ENCODE peak calls at places on chromosomes 2 and 18, in nine cellular contexts. One of them, this sample, is unnamed.
A peak's percentile ranks its signal among the peaks of the same experiment; 100 is the strongest.

GRCh38 chr18:48313803-48314202 is 95.4 kb downstream of the ZBTB7C start:
- DNase-seq in pons: no peak
- DNase-seq in NCI-H2171 treated with DMSO at 0.1 percent for 48 hours: no peak
- DNase-seq in T-helper 2 cell: no peak
- DNase-seq in stimulated activated CD8-positive, alpha-beta memory T cell treated with anti-CD3 and anti-CD28 coated beads, Interleukin-12 subunit alpha, Interleukin-12 subunit beta, amount 100 ng/mL, for 1 hour: no peak
- DNase-seq in AG09319: no peak
- DNase-seq in trophoblast cell: no peak
- DNase-seq in Panc1: no peak
- DNase-seq in stimulated activated naive CD8-positive, alpha-beta T cell treated with anti-CD3 and anti-CD28 coated beads, Interleukin-15, Interleukin-2, amounts not matched to agents 100 U/mL and 50 U/mL, for 24 hours: no peak
- DNase-seq in this sample: no peak

GRCh38 chr2:42110287-42110973 is 58.7 kb upstream of the EML4 start:
- DNase-seq in pons: no peak
- DNase-seq in NCI-H2171 treated with DMSO at 0.1 percent for 48 hours: no peak
- DNase-seq in T-helper 2 cell: no peak
- DNase-seq in stimulated activated CD8-positive, alpha-beta memory T cell treated with anti-CD3 and anti-CD28 coated beads, Interleukin-12 subunit alpha, Interleukin-12 subunit beta, amount 100 ng/mL, for 1 hour: no peak
- DNase-seq in AG09319: no peak
- DNase-seq in trophoblast cell: no peak
- DNase-seq in Panc1: no peak
- DNase-seq in stimulated activated naive CD8-positive, alpha-beta T cell treated with anti-CD3 and anti-CD28 coated beads, Interleukin-15, Interleukin-2, amounts not matched to agents 100 U/mL and 50 U/mL, for 24 hours: no peak
- DNase-seq in this sample: no peak

GRCh38 chr18:66328280-66328947 is 275.5 kb downstream of the CDH19 start:
- DNase-seq in pons: no peak
- DNase-seq in NCI-H2171 treated with DMSO at 0.1 percent for 48 hours: no peak
- DNase-seq in T-helper 2 cell: no peak
- DNase-seq in stimulated activated CD8-positive, alpha-beta memory T cell treated with anti-CD3 and anti-CD28 coated beads, Interleukin-12 subunit alpha, Interleukin-12 subunit beta, amount 100 ng/mL, for 1 hour: no peak
- DNase-seq in AG09319: no peak
- DNase-seq in trophoblast cell: no peak
- DNase-seq in Panc1: no peak
- DNase-seq in stimulated activated naive CD8-positive, alpha-beta T cell treated with anti-CD3 and anti-CD28 coated beads, Interleukin-15, Interleukin-2, amounts not matched to agents 100 U/mL and 50 U/mL, for 24 hours: no peak
- DNase-seq in this sample: no peak

GRCh38 chr2:176565641-176566323 is 296.5 kb downstream of the MTX2 start:
- DNase-seq in pons: no peak
- DNase-seq in NCI-H2171 treated with DMSO at 0.1 percent for 48 hours: no peak
- DNase-seq in T-helper 2 cell: no peak
- DNase-seq in stimulated activated CD8-positive, alpha-beta memory T cell treated with anti-CD3 and anti-CD28 coated beads, Interleukin-12 subunit alpha, Interleukin-12 subunit beta, amount 100 ng/mL, for 1 hour: no peak
- DNase-seq in AG09319: no peak
- DNase-seq in trophoblast cell: no peak
- DNase-seq in Panc1: no peak
- DNase-seq in stimulated activated naive CD8-positive, alpha-beta T cell treated with anti-CD3 and anti-CD28 coated beads, Interleukin-15, Interleukin-2, amounts not matched to agents 100 U/mL and 50 U/mL, for 24 hours: no peak
- DNase-seq in this sample: no peak

GRCh38 chr18:79275461-79275860 is 120.3 kb upstream of the NFATC1 start:
- DNase-seq in pons: no peak
- DNase-seq in NCI-H2171 treated with DMSO at 0.1 percent for 48 hours: no peak
- DNase-seq in T-helper 2 cell: no peak
- DNase-seq in stimulated activated CD8-positive, alpha-beta memory T cell treated with anti-CD3 and anti-CD28 coated beads, Interleukin-12 subunit alpha, Interleukin-12 subunit beta, amount 100 ng/mL, for 1 hour: no peak
- DNase-seq in AG09319: no peak
- DNase-seq in trophoblast cell: no peak
- DNase-seq in Panc1: no peak
- DNase-seq in stimulated activated naive CD8-positive, alpha-beta T cell treated with anti-CD3 and anti-CD28 coated beads, Interleukin-15, Interleukin-2, amounts not matched to agents 100 U/mL and 50 U/mL, for 24 hours: no peak
- DNase-seq in this sample: no peak

GRCh38 chr2:12352891-12353290 is 363.8 kb upstream of the TRIB2 start:
- DNase-seq in pons: no peak
- DNase-seq in NCI-H2171 treated with DMSO at 0.1 percent for 48 hours: peak; percentile 40
- DNase-seq in T-helper 2 cell: no peak
- DNase-seq in stimulated activated CD8-positive, alpha-beta memory T cell treated with anti-CD3 and anti-CD28 coated beads, Interleukin-12 subunit alpha, Interleukin-12 subunit beta, amount 100 ng/mL, for 1 hour: no peak
- DNase-seq in AG09319: no peak
- DNase-seq in trophoblast cell: no peak
- DNase-seq in Panc1: no peak
- DNase-seq in stimulated activated naive CD8-positive, alpha-beta T cell treated with anti-CD3 and anti-CD28 coated beads, Interleukin-15, Interleukin-2, amounts not matched to agents 100 U/mL and 50 U/mL, for 24 hours: no peak
- DNase-seq in this sample: no peak

GRCh38 chr2:168490916-168491605 is 35.0 kb downstream of the CERS6 start:
- DNase-seq in pons: no peak
- DNase-seq in NCI-H2171 treated with DMSO at 0.1 percent for 48 hours: no peak
- DNase-seq in T-helper 2 cell: no peak
- DNase-seq in stimulated activated CD8-positive, alpha-beta memory T cell treated with anti-CD3 and anti-CD28 coated beads, Interleukin-12 subunit alpha, Interleukin-12 subunit beta, amount 100 ng/mL, for 1 hour: no peak
- DNase-seq in AG09319: no peak
- DNase-seq in trophoblast cell: no peak
- DNase-seq in Panc1: no peak
- DNase-seq in stimulated activated naive CD8-positive, alpha-beta T cell treated with anti-CD3 and anti-CD28 coated beads, Interleukin-15, Interleukin-2, amounts not matched to agents 100 U/mL and 50 U/mL, for 24 hours: peak; percentile 30
- DNase-seq in this sample: no peak

GRCh38 chr2:124804014-124804940 is 779.2 kb downstream of the CNTNAP5 start:
- DNase-seq in pons: peak; percentile 71
- DNase-seq in NCI-H2171 treated with DMSO at 0.1 percent for 48 hours: peak; percentile 48
- DNase-seq in T-helper 2 cell: no peak
- DNase-seq in stimulated activated CD8-positive, alpha-beta memory T cell treated with anti-CD3 and anti-CD28 coated beads, Interleukin-12 subunit alpha, Interleukin-12 subunit beta, amount 100 ng/mL, for 1 hour: no peak
- DNase-seq in AG09319: no peak
- DNase-seq in trophoblast cell: no peak
- DNase-seq in Panc1: peak; percentile 27
- DNase-seq in stimulated activated naive CD8-positive, alpha-beta T cell treated with anti-CD3 and anti-CD28 coated beads, Interleukin-15, Interleukin-2, amounts not matched to agents 100 U/mL and 50 U/mL, for 24 hours: no peak
- DNase-seq in this sample: no peak

GRCh38 chr2:131105950-131106801 is 1.0 kb downstream of the PLEKHB2 start:
- DNase-seq in pons: peak; percentile 57
- DNase-seq in NCI-H2171 treated with DMSO at 0.1 percent for 48 hours: no peak
- DNase-seq in T-helper 2 cell: peak; percentile 4
- DNase-seq in stimulated activated CD8-positive, alpha-beta memory T cell treated with anti-CD3 and anti-CD28 coated beads, Interleukin-12 subunit alpha, Interleukin-12 subunit beta, amount 100 ng/mL, for 1 hour: peak; percentile 18
- DNase-seq in AG09319: no peak
- DNase-seq in trophoblast cell: peak; percentile 46
- DNase-seq in Panc1: no peak
- DNase-seq in stimulated activated naive CD8-positive, alpha-beta T cell treated with anti-CD3 and anti-CD28 coated beads, Interleukin-15, Interleukin-2, amounts not matched to agents 100 U/mL and 50 U/mL, for 24 hours: peak; percentile 58
- DNase-seq in this sample: peak; percentile 39